ENCODE peak calls at places on chromosomes 12 and 14, in nine cellular contexts. S, L, Q, U, N, Y, I, V and M are unnamed samples.

GRCh38 chr12:108930155-108930554 is 50.3 kb downstream of the DAO start:
- DNase-seq in S (no peak), L (no peak), Q (no peak), U (peak; percentile 47), N (no peak), Y (no peak), I (no peak), V (no peak), M (no peak)

GRCh38 chr12:22794017-22794416 is 169.0 kb downstream of the ETNK1 start:
- DNase-seq in S (no peak), L (no peak), Q (no peak), U (no peak), N (no peak), Y (no peak), I (no peak), V (no peak), M (no peak)

GRCh38 chr14:59267046-59267445 is 78.6 kb downstream of the DAAM1 start:
- DNase-seq in S (no peak), L (no peak), Q (no peak), U (no peak), N (no peak), Y (no peak), I (no peak), V (no peak), M (no peak)

GRCh38 chr14:61322011-61322798 is 826 bp downstream of the PRKCH start:
- DNase-seq in S (no peak), L (no peak), Q (no peak), U (peak; percentile 23), N (peak; percentile 55), Y (no peak), I (no peak), V (no peak), M (peak; percentile 83)

GRCh38 chr12:10501031-10501430 is 4.7 kb upstream of the EIF2S3B start:
- DNase-seq in S (peak; percentile 57), L (peak; percentile 8), Q (no peak), U (no peak), N (no peak), Y (no peak), I (peak; percentile 20), V (no peak), M (no peak)

GRCh38 chr14:24062216-24062980 is 9.0 kb upstream of the CPNE6 start:
- DNase-seq in S (no peak), L (no peak), Q (no peak), U (no peak), N (no peak), Y (no peak), I (no peak), V (no peak), M (peak; percentile 26)

GRCh38 chr12:467591-467990 is 7.9 kb downstream of the B4GALNT3 start:
- DNase-seq in S (no peak), L (no peak), Q (no peak), U (no peak), N (no peak), Y (no peak), I (no peak), V (no peak), M (no peak)

GRCh38 chr14:74713395-74713735 is 421 bp downstream of the FCF1 start:
- DNase-seq in S (no peak), L (no peak), Q (no peak), U (no peak), N (no peak), Y (no peak), I (no peak), V (no peak), M (no peak)

GRCh38 chr14:101022121-101022520 is 118.6 kb upstream of the RTL1 start:
- DNase-seq in S (no peak), L (no peak), Q (no peak), U (no peak), N (peak; percentile 21), Y (no peak), I (no peak), V (no peak), M (no peak)

GRCh38 chr14:57391609-57392195 is 1.3 kb downstream of the NAA30 start:
- DNase-seq in S (peak; percentile 36), L (peak; percentile 25), Q (no peak), U (no peak), N (no peak), Y (no peak), I (no peak), V (no peak), M (peak; percentile 18)

GRCh38 chr12:32811686-32812392 is 56.1 kb upstream of the YARS2 start:
- DNase-seq in S (no peak), L (no peak), Q (no peak), U (no peak), N (no peak), Y (no peak), I (no peak), V (no peak), M (no peak)

GRCh38 chr12:25455696-25456095 is 97.4 kb downstream of the LMNTD1 start:
- DNase-seq in S (no peak), L (peak; percentile 60), Q (no peak), U (no peak), N (no peak), Y (no peak), I (no peak), V (no peak), M (no peak)

GRCh38 chr12:131202592-131203378 is 249.1 kb downstream of the ADGRD1 start:
- DNase-seq in S (no peak), L (no peak), Q (no peak), U (no peak), N (no peak), Y (no peak), I (no peak), V (no peak), M (no peak)

GRCh38 chr14:95557291-95557690 is 22.4 kb downstream of the GLRX5 start:
- DNase-seq in S (no peak), L (no peak), Q (no peak), U (no peak), N (no peak), Y (no peak), I (no peak), V (no peak), M (no peak)

GRCh38 chr12:68580911-68581310 is 29.8 kb upstream of the RAP1B start:
- DNase-seq in S (no peak), L (no peak), Q (no peak), U (no peak), N (no peak), Y (no peak), I (no peak), V (no peak), M (no peak)